ENCODE peak calls at places on chromosomes 2 and 18, in six cellular contexts. F, S, X, M, A and B are unnamed samples.

GRCh38 chr2:240816584-240817495 is 3.2 kb downstream of the KIF1A start:
- DNase-seq in A (no peak), X (peak), M (no peak), F (no peak), S (no peak), B (peak)

GRCh38 chr2:231177156-231178007 is 21.0 kb upstream of the ARMC9 start:
- DNase-seq in S (no peak), X (no peak), F (no peak), A (no peak), M (no peak), B (no peak)

GRCh38 chr2:202944403-202944802 is 32.3 kb downstream of the CARF start:
- DNase-seq in F (no peak), S (no peak), M (no peak), A (no peak), X (no peak), B (no peak)

GRCh38 chr18:74166397-74166796 is 18.1 kb downstream of the TIMM21 start:
- DNase-seq in M (no peak), X (no peak), A (no peak), S (no peak), F (no peak), B (no peak)

GRCh38 chr2:241701155-241701404 is 759 bp upstream of the ING5 start:
- DNase-seq in M (no peak), F (no peak), S (no peak), X (no peak), A (no peak), B (no peak)

GRCh38 chr2:84830758-84831500 is 50.0 kb downstream of the TRABD2A start:
- DNase-seq in X (no peak), S (no peak), A (no peak), M (no peak), F (no peak), B (no peak)

GRCh38 chr2:207163815-207164747 is 1.7 kb downstream of the KLF7 start:
- DNase-seq in X (peak), F (peak), A (peak), S (no peak), M (peak), B (peak)

GRCh38 chr2:235690082-235690808 is 196.4 kb downstream of the AGAP1 start:
- DNase-seq in S (no peak), M (no peak), X (peak), F (peak), A (no peak), B (no peak)

GRCh38 chr18:30489890-30490643 is 552.5 kb downstream of the DSC3 start:
- DNase-seq in A (no peak), S (no peak), F (no peak), M (no peak), X (no peak), B (no peak)

GRCh38 chr2:235050992-235051351 is 99.2 kb downstream of the SH3BP4 start:
- DNase-seq in F (peak), S (peak), A (peak), M (peak), X (peak), B (peak)

GRCh38 chr18:596288-596881 is 403 bp upstream of the CLUL1 start:
- DNase-seq in X (no peak), F (no peak), M (no peak), A (no peak), S (peak), B (no peak)

GRCh38 chr2:9656270-9656766 is 25.5 kb upstream of the YWHAQ start:
- DNase-seq in S (peak), X (no peak), A (no peak), M (no peak), F (no peak), B (no peak)

GRCh38 chr2:17441790-17442189 is 76.5 kb downstream of the RAD51AP2 start:
- DNase-seq in X (no peak), S (no peak), F (no peak), A (no peak), M (no peak), B (no peak)

GRCh38 chr2:148577845-148578492 is 66.6 kb upstream of the EPC2 start:
- DNase-seq in S (no peak), A (no peak), X (no peak), M (no peak), F (no peak), B (no peak)

GRCh38 chr2:20940856-20941255 is 103.0 kb downstream of the APOB start:
- DNase-seq in F (no peak), S (no peak), A (no peak), M (no peak), X (no peak), B (no peak)

DNA sequence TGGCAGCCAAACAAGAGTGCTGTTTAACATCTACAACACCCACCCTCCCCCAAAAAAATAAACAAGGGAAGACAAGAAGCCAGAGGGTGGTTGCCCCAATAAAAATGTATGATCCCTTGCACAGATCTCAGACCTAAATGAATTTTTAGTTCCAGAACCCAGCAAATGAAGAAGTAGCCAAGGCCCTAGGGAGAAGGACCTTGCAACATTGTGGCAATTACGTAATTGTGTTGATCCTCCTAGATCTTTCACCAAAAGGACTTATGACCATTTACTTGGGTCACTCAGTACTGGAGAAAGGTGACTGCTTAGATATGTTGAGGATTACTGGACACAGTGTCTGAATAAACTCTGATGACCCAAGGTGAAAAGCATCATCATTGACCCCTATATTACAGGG is 1393.8 kb downstream of the LRP1B start:
- DNase-seq in F (no peak), S (no peak), M (no peak), A (no peak), X (no peak), B (no peak)
- TF ChIP-seq POLR2A in F (no peak), S (no peak), M (no peak), A (no peak), X (no peak), B (no peak)

GRCh38 chr2:27442981-27443323 is 771 bp downstream of the KRTCAP3 start:
- DNase-seq in A (no peak), S (no peak), F (peak), M (no peak), X (peak), B (no peak)
- TF ChIP-seq POLR2A in A (no peak), S (no peak), F (no peak), M (no peak), X (no peak), B (no peak)

DNA sequence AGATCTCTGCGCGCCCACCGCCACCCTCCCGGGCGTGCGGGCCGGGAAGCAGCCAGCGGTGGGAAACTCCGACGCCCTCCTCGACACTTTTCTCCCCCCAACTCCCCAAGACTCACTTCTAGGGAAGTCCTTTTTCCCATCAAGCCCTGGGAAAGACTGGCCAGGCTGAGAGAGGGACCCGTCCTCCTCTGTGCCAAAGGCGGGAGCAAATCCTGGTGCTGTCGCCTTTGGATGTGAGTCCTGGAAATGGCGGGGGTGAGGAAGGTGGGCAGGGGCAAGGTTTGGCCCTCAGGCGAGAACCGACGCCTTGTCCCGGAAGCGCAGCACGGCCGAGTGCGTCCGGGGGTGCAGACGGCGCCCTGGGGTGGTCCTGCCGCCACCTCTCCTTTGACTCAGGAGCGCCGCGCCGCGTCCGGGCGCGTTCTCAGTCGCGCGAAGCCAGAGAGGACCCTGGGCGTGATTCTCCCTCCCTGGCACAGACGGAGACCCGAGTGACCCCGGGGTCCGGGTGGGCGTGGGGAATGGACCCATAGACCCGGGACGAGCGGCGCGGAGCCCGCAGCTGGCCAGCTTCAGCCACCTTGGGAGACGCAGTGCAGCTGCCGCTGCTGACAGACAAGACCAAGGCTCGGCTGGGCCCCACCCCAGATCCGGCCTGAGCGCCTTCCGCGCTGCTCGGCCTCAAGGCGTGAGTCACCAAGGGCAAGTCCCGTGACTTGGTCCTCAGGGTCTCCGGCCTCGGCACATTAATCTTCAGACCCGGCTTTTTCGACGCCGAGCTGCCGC is 3.5 kb upstream of the LBX2 start:
- DNase-seq in S (peak), F (peak), A (peak), X (peak), M (peak), B (peak)
- TF ChIP-seq POLR2A in S (peak), F (peak), A (no peak), X (peak), M (peak), B (no peak)

GRCh38 chr2:103808814-103809213 is 1045.1 kb upstream of the POU3F3 start:
- DNase-seq in S (no peak), X (no peak), F (no peak), A (no peak), M (no peak), B (no peak)
- TF ChIP-seq POLR2A in S (no peak), X (no peak), F (no peak), A (no peak), M (no peak), B (no peak)

GRCh38 chr18:44803019-44803650 is 122.4 kb downstream of the SETBP1 start:
- DNase-seq in A (no peak), F (peak), X (peak), S (no peak), M (peak), B (no peak)
- TF ChIP-seq POLR2A in A (no peak), F (peak), X (no peak), S (no peak), M (no peak), B (no peak)

DNA sequence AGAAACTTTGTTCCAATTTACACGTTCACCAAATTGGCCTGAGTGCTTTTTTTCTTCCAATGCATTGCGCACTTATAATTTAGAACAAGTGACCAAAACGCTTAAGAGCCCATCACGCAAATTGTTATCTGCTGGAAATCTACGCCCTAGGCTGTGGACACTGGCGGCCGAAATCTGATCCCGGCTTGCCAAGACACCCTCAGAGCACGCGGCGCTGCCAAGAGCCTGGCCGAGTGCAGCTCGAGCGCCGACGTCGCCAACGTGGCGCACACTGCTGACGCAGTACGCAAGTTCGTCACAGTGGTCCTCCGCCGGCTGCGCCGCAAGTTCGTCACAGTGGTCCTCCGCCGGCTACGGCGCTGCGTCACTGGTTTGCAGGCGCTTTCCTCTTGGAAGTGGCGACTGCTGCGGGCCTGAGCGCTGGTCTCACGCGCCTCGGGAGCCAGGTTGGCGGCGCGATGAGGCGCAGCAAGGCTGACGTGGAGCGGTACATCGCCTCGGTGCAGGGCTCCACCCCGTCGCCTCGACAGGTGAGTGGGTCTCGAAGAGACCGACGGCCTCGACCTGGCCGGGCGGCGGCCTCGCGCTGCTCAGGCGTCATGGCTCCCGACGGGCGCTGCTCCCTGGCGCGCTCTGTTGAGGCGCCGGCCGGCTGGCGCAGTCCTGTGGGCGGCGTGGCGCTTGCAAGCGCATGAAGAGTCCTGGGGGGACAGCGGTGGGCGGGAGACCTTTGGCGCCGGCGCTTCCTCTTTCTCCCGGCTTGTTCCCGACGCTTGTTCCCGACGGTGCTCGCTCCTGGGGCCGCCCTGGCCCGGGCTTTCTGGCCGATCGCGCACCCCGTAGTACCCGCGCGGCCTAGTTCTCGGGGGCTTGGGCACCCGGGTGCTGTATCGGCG is at the start of gene RANBP2:
- DNase-seq in X (peak), A (peak), F (peak), M (peak), S (peak), B (peak)
- TF ChIP-seq POLR2A in X (peak), A (peak), F (peak), M (peak), S (peak), B (peak)

GRCh38 chr2:44244135-44244871 is 31.0 kb upstream of the SLC3A1 start:
- DNase-seq in F (peak), X (peak), A (no peak), S (peak), M (peak), B (no peak)
- TF ChIP-seq POLR2A in F (no peak), X (no peak), A (no peak), S (no peak), M (no peak), B (no peak)

GRCh38 chr2:113962692-113963480 is 73.0 kb downstream of the ACTR3 start:
- DNase-seq in M (no peak), S (no peak), X (no peak), F (no peak), A (no peak), B (no peak)
- TF ChIP-seq POLR2A in M (no peak), S (peak), X (no peak), F (no peak), A (no peak), B (no peak)

GRCh38 chr18:13611058-13611615 is 115.2 kb downstream of the FAM210A start:
- DNase-seq in S (no peak), X (peak), M (no peak), A (no peak), F (peak), B (peak)

GRCh38 chr18:13613591-13614317 is 112.6 kb downstream of the FAM210A start:
- DNase-seq in A (no peak), F (no peak), M (no peak), X (peak), S (no peak), B (peak)

GRCh38 chr18:13611616-13612110 is 114.7 kb downstream of the FAM210A start:
- DNase-seq in A (no peak), X (peak), S (no peak), F (no peak), M (no peak), B (peak)

GRCh38 chr18:13613099-13613498 is 113.3 kb downstream of the FAM210A start:
- DNase-seq in S (no peak), F (no peak), A (no peak), X (no peak), M (no peak), B (no peak)

DNA sequence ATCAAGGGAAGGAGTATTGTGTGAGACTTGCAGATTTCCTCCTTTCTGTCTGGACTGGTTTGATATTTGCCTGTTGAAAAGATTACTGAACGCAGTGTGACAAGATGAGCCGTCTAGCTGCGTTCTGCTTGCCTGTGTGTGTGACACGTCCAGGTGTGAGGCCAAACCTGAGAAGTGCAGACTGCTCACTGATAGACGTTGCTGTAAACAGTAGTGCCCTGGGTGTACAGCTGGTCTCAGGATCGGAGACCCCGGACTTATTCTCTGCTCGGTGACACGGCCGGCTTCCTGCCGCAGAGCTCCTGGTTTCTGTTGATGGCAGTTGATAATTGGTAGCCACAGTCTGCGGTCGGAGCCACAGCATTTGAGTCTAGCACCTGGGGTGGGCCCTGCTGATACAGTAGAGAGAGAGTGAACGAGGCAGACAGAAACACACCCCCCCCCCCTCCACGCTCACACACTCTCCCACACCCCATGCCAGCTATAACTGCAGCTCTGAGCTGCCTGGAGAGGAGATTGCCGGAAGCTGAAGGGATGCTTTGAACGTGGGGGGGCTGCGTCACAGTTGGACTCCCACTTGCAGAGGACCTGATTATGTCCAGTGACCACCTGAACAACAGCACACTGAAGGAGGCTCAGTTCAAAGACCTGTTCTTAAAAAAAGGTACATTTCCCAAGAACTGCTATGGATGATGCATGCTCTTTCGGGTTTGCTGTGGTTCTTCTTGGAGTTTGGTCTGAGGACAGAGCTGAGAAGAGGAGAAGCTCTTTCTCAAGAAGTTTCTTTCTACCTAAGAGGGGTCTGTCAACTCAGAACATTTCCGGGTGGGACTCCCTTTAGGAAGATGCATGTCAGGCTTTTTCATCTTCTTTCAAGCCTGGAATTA is 114.0 kb downstream of the FAM210A start:
- DNase-seq in X (peak), A (no peak), S (no peak), F (peak), M (no peak), B (peak)
- TF ChIP-seq POLR2A in X (no peak), A (no peak), S (no peak), F (peak), M (no peak), B (no peak)

DNA sequence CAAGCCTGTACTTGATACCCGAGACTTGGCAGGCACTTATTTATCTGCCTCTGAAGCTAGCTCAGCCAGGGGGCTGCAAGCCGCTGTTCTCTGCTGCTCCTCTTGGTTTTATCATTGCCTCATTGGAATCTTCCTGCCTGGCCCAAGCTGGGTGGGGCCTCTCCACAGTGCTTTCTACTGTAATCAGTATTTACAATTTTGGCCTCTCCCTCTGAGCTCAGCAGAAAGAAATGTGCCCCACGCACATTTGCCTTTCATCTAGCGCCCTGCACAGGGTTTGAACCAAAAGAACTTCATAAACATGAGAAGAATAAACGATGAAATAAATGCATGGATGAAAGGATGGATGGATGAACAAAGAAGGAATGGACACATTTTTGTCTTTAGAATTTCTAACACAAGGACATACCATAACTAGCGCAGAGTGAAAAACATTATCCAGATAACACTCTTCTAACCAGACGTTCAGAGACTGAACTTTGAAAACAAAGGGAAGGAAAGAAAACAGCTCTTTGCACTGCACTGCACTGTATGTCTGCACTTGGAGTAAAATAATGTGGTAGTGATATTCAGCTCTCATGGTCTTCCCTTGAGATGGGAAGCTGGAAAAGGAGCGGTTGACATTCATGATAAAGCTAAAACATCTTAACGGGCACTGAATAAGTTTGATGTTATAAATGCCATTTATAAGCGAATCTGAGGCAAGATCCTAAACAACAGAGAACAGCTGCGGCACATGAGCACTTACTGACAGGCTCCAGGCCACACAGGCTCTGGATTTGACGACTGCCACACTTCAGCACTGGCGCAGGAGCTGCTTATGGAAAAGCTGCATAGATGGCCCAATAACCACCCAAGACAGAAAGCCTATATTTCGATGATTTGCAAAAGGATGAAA is 86.8 kb upstream of the SP3 start:
- DNase-seq in M (no peak), X (no peak), F (peak), S (peak), A (no peak), B (no peak)
- TF ChIP-seq POLR2A in M (no peak), X (no peak), F (no peak), S (no peak), A (no peak), B (no peak)